ENCODE peak calls at places on chromosome 18, in seven cellular contexts. T is neural crest cell, F is HS-5, K is iris pigment epithelial cell, I is NCI-H1930, V is left lobe of liver, S is mesenchymal stem cell. R is an unnamed sample.

GRCh38 chr18:24695168-24695567 is 234.7 kb downstream of the HRH4 start:
- DNase-seq in T (no peak), F (no peak), K (no peak), I (no peak), V (no peak), S (no peak), R (no peak)

GRCh38 chr18:48992791-48993555 is 42.2 kb upstream of the SMAD7 start:
- DNase-seq in T (no peak), F (no peak), K (no peak), I (no peak), V (no peak), S (no peak), R (no peak)

GRCh38 chr18:59846814-59847490 is 52.8 kb upstream of the PMAIP1 start:
- DNase-seq in T (no peak), F (no peak), K (peak; percentile 85), I (no peak), V (no peak), S (peak; percentile 89), R (peak; percentile 24)

GRCh38 chr18:12317664-12318333 is 9.8 kb downstream of the TUBB6 start:
- DNase-seq in T (no peak), F (no peak), K (peak; percentile 66), I (no peak), V (peak; percentile 16), S (peak; percentile 81), R (no peak)

GRCh38 chr18:23943903-23944624 is 70.5 kb upstream of the TTC39C start:
- DNase-seq in T (no peak), F (no peak), K (peak; percentile 93), I (no peak), V (no peak), S (peak; percentile 64), R (no peak)

GRCh38 chr18:8705280-8705940 is at the start of gene MTCL1:
- DNase-seq in T (peak; percentile 30), F (no peak), K (peak; percentile 69), I (no peak), V (peak; percentile 50), S (peak; percentile 64), R (no peak)

GRCh38 chr18:34522627-34523026 is 187.5 kb upstream of the DTNA start:
- DNase-seq in T (no peak), F (no peak), K (no peak), I (no peak), V (no peak), S (no peak), R (no peak)

GRCh38 chr18:56812674-56813073 is 161.5 kb downstream of the WDR7 start:
- DNase-seq in T (no peak), F (no peak), K (no peak), I (no peak), V (no peak), S (no peak), R (no peak)

GRCh38 chr18:39166776-39167175 is 1601.2 kb upstream of the CELF4 start:
- DNase-seq in T (no peak), F (no peak), K (no peak), I (no peak), V (no peak), S (peak; percentile 26), R (no peak)

R was measured in H4.